ENCODE peak calls at places on chromosomes 6 and 20, in four cellular contexts. R, J, C and Q are unnamed samples. For H3K4me1, the result is how much of the 10 kb centered on the place peaks cover.

GRCh38 chr20:47317127-47317895 is 39.2 kb downstream of the ZMYND8 start:
- DNase-seq in R (peak), J (peak), C (peak), Q (peak)

GRCh38 chr20:43960231-43960630 is 45.6 kb downstream of the TOX2 start:
- DNase-seq in R (no peak), J (no peak), C (no peak), Q (no peak)

GRCh38 chr6:94377835-94378234 is 958.5 kb upstream of the EPHA7 start:
- DNase-seq in R (no peak), J (no peak), C (no peak), Q (no peak)

GRCh38 chr6:83442752-83443151 is 11.9 kb upstream of the ME1 start:
- DNase-seq in R (peak), J (no peak), C (no peak), Q (no peak)

GRCh38 chr6:15504040-15504491 is 158.8 kb downstream of the DTNBP1 start:
- DNase-seq in R (no peak), J (peak), C (peak), Q (no peak)

GRCh38 chr20:3239026-3239866 is at the start of gene SLC4A11:
- DNase-seq in R (peak), J (no peak), C (peak), Q (no peak)

GRCh38 chr6:116847234-116847633 is 18.4 kb upstream of the GPRC6A start:
- DNase-seq in R (peak), J (no peak), C (no peak), Q (no peak)

GRCh38 chr20:32343438-32343837 is 14.7 kb upstream of the ASXL1 start:
- DNase-seq in R (no peak), J (no peak), C (no peak), Q (no peak)

GRCh38 chr6:84623956-84624680 is 140.3 kb downstream of the TBX18 start:
- DNase-seq in R (no peak), J (no peak), C (no peak), Q (no peak)

GRCh38 chr6:63660737-63661136 is 25.1 kb downstream of the PHF3 start:
- DNase-seq in R (no peak), J (no peak), C (no peak), Q (no peak)

GRCh38 chr20:44776977-44777376 is 31.3 kb downstream of the KCNK15 start:
- DNase-seq in R (peak), J (no peak), C (no peak), Q (no peak)

GRCh38 chr6:134702279-134702678 is 247.6 kb downstream of the ALDH8A1 start:
- DNase-seq in R (no peak), J (no peak), C (no peak), Q (no peak)

GRCh38 chr20:35626386-35627001 is 10.9 kb downstream of the SPAG4 start:
- DNase-seq in R (no peak), J (no peak), C (no peak), Q (no peak)

GRCh38 chr6:55524441-55524840 is 54.6 kb downstream of the HMGCLL1 start:
- DNase-seq in R (no peak), J (no peak), C (no peak), Q (no peak)

GRCh38 chr20:45049904-45050471 is 50.9 kb downstream of the KCNS1 start:
- DNase-seq in R (no peak), J (no peak), C (no peak), Q (no peak)

GRCh38 chr6:18121580-18122127 is 823 bp downstream of the NHLRC1 start:
- DNase-seq in R (peak), J (peak), C (no peak), Q (no peak)

GRCh38 chr6:57242505-57242904 is 20.4 kb upstream of the RAB23 start:
- DNase-seq in R (no peak), J (no peak), C (no peak), Q (no peak)

GRCh38 chr6:56909115-56909907 is 45.6 kb upstream of the BEND6 start:
- DNase-seq in R (no peak), J (no peak), C (no peak), Q (no peak)

GRCh38 chr6:128327890-128328289 is 192.5 kb downstream of the PTPRK start:
- DNase-seq in R (peak), J (no peak), C (peak), Q (no peak)

GRCh38 chr20:34578521-34579147 is 20.1 kb downstream of the MAP1LC3A start:
- DNase-seq in R (no peak), J (no peak), C (no peak), Q (no peak)

GRCh38 chr20:31497838-31498540 is 16.3 kb upstream of the HM13 start:
- DNase-seq in R (peak), J (no peak), C (no peak), Q (no peak)

GRCh38 chr6:25628471-25629201 is 23.4 kb upstream of the SCGN start:
- DNase-seq in R (no peak), J (no peak), C (no peak), Q (no peak)

GRCh38 chr6:167980911-167981310 is 16.6 kb upstream of the KIF25 start:
- DNase-seq in R (no peak), J (no peak), C (no peak), Q (no peak)

GRCh38 chr20:54340206-54340605 is 132.3 kb downstream of the PFDN4 start:
- DNase-seq in R (no peak), J (no peak), C (no peak), Q (no peak)

GRCh38 chr6:19301980-19302379 is 535.2 kb upstream of the ID4 start:
- DNase-seq in R (no peak), J (no peak), C (no peak), Q (no peak)

GRCh38 chr6:30672445-30673253 is at the start of gene DHX16:
- DNase-seq in R (peak), J (peak), C (peak), Q (peak)
- TF ChIP-seq EP300 in R (peak), J (no peak), C (no peak), Q (no peak)

GRCh38 chr20:57625978-57626377 is 5.8 kb upstream of the ZBP1 start:
- DNase-seq in R (no peak), J (no peak), C (no peak), Q (no peak)
- H3K4me1 ChIP-seq in R (under half), J (under half), C (under half), Q (under half)

DNA sequence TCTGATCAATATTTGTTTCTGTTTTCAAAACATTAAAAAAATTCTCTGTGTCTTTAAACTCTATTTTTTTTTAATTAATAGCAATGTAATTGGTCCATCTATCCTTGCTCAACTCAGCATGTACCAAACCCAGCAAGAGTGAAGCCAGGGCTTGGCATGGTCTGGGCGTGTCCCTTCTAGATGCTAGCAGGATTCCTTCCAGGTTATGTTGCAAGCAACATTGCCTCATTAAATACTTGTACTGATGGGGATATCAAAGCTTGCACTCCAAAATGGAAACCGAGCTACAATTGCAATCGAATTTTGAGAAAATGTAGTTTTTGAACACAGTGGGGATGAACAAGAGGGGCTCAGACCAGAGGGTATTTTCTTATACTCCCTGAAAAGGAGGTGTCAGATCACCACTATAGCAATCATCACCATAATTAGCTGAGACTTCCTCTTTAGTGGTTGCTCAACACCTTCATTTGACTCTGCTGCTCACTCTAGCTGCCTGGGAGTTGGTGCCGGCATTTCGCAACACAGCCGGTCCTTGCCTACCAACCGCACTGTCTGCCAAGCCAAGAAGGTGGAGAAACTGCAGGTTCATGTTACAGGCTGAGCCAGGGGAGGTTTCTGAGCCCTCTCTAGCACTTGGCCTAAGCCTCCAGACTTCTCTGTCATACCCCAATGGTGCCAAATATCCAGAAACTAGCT is 67.8 kb upstream of the RALGAPA2 start:
- DNase-seq in R (no peak), J (peak), C (peak), Q (peak)
- TF ChIP-seq EP300 in R (no peak), J (no peak), C (no peak), Q (no peak)

DNA sequence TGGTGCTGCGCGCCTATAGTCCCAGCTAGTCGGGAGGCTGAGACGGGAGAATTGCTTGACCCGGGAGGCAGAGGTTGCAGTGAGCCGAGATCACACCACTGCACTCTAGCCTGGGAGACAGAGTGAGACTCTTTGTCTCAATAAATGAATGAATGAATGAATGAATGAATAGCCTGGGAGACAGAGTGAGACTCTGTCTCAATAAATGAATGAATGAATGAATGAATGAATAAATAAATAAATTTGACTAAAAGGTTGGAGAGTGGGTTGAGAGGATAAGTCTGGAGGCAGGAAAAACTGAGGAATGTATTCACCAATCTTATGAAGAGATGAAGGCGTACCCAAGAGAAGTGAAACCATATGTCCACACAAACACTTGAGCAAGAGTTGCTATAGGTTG is 24.5 kb upstream of the RPP40 start:
- DNase-seq in R (no peak), J (no peak), C (no peak), Q (no peak)
- H3K4me1 ChIP-seq in R (under half), J (under half), C (under half), Q (under half)

DNA sequence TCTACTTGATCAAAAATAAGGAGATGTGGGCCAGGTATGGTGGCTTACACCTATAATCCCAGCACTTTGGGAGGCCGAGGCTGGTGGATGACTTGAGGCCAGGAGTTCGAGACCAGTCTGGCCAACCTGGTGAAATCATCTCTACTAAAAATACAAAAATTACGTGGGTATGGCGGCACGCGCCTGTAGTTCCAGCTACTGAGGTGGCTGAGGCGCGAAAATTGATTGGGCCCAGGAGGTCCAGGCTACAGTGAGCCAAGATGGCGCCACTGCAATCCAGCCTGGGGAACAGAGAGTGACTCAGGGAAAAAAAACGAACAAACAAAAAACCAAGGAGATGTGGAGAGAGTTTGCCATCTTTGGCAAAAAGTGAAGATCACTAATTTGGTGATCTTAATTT is 65.3 kb downstream of the BMP2 start:
- DNase-seq in R (no peak), J (no peak), C (no peak), Q (no peak)
- TF ChIP-seq EP300 in R (no peak), J (no peak), C (no peak), Q (no peak)